ENCODE peak calls at places on chromosomes 1 and 21, in ten cellular contexts. V is sigmoid colon, X is left ventricle myocardium inferior, Y is Peyer's patch, E is AG04450, B is HFF-Myc, F is BE2C, U is ovary, N is hepatocyte, R is OCI-LY7. T is an unnamed sample.

GRCh38 chr1:184315254-184315653 is 71.6 kb upstream of the C1orf21 start:
- DNase-seq in Y (no peak), R (no peak), V (no peak), X (no peak), E (no peak), B (no peak), U (no peak), N (no peak), F (no peak), T (peak)

GRCh38 chr1:88302843-88303486 is 381.1 kb upstream of the PKN2 start:
- DNase-seq in Y (no peak), B (peak), E (peak), F (peak), X (no peak), R (peak), N (peak), U (peak), V (no peak), T (peak)

GRCh38 chr1:106952766-106953165 is 103.7 kb upstream of the PRMT6 start:
- DNase-seq in F (no peak), N (no peak), B (no peak), R (no peak), E (no peak), Y (no peak), X (no peak), U (no peak), V (no peak), T (no peak)

GRCh38 chr1:177650947-177651346 is 318.9 kb downstream of the SEC16B start:
- DNase-seq in Y (no peak), X (peak), F (no peak), E (no peak), V (no peak), R (no peak), U (no peak), N (no peak), B (no peak), T (no peak)

GRCh38 chr1:162070094-162070748 is 730 bp downstream of the NOS1AP start:
- DNase-seq in Y (no peak), U (no peak), B (no peak), R (no peak), N (peak), F (no peak), X (peak), V (peak), E (no peak), T (no peak)

GRCh38 chr1:54542120-54542961 is 5.7 kb upstream of the ACOT11 start:
- DNase-seq in X (peak), Y (peak), E (no peak), B (no peak), U (peak), V (peak), F (peak), N (peak), R (peak), T (no peak)

GRCh38 chr1:235500971-235501540 is 3.2 kb downstream of the B3GALNT2 start:
- DNase-seq in U (no peak), N (no peak), X (no peak), Y (no peak), V (no peak), F (no peak), R (peak), B (no peak), E (no peak), T (no peak)

GRCh38 chr1:115251856-115252255 is 86.2 kb downstream of the NGF start:
- DNase-seq in U (no peak), X (no peak), B (peak), R (no peak), F (peak), Y (no peak), E (peak), N (peak), V (no peak), T (peak)

GRCh38 chr1:66490817-66491216 is 43.1 kb upstream of the SGIP1 start:
- DNase-seq in B (no peak), U (no peak), F (peak), V (no peak), N (no peak), E (no peak), X (no peak), R (no peak), Y (no peak), T (no peak)

GRCh38 chr1:184164529-184164928 is 113.0 kb downstream of the TSEN15 start:
- DNase-seq in R (no peak), E (no peak), V (no peak), X (peak), N (no peak), Y (no peak), U (no peak), B (no peak), F (no peak), T (no peak)

GRCh38 chr1:228364068-228364705 is 42.4 kb downstream of the TRIM11 start:
- DNase-seq in E (no peak), B (no peak), U (peak), F (peak), R (no peak), N (no peak), X (peak), V (peak), Y (no peak), T (no peak)

GRCh38 chr1:205648212-205648910 is 16.6 kb upstream of the ELK4 start:
- DNase-seq in Y (no peak), F (no peak), U (no peak), R (no peak), V (no peak), E (no peak), N (no peak), B (no peak), X (no peak), T (no peak)

GRCh38 chr1:10911274-10912166 is 100.9 kb upstream of the TARDBP start:
- DNase-seq in V (no peak), F (peak), U (no peak), X (no peak), E (no peak), R (no peak), Y (no peak), B (no peak), N (no peak), T (no peak)

GRCh38 chr1:15799004-15799867 is 8.2 kb downstream of the UQCRHL start:
- DNase-seq in R (no peak), E (peak), V (peak), B (peak), Y (no peak), X (peak), F (no peak), U (peak), N (peak), T (peak)

GRCh38 chr1:24015226-24016210 is 35.4 kb upstream of the SRSF10 start:
- DNase-seq in F (no peak), V (no peak), R (no peak), N (peak), E (no peak), B (no peak), U (no peak), X (no peak), Y (no peak), T (no peak)

GRCh38 chr1:178693368-178693767 is 31.7 kb upstream of the RALGPS2 start:
- DNase-seq in N (peak), Y (no peak), U (no peak), E (no peak), R (no peak), X (no peak), B (no peak), V (no peak), F (no peak), T (no peak)

GRCh38 chr1:88289703-88290102 is 394.4 kb upstream of the PKN2 start:
- DNase-seq in N (no peak), E (no peak), U (no peak), Y (no peak), F (no peak), V (no peak), X (no peak), B (no peak), R (no peak), T (no peak)

GRCh38 chr1:99005142-99005491 is 456 bp upstream of the PLPPR5 start:
- DNase-seq in V (no peak), B (no peak), R (no peak), X (no peak), F (no peak), N (peak), Y (no peak), U (no peak), E (no peak), T (no peak)

GRCh38 chr1:201346337-201346939 is 31.0 kb downstream of the TNNT2 start:
- DNase-seq in U (no peak), V (no peak), F (peak), Y (no peak), N (peak), R (peak), E (peak), B (no peak), X (no peak), T (no peak)

GRCh38 chr1:196897158-196897828 is 9.4 kb downstream of the CFHR4 start:
- DNase-seq in Y (no peak), U (no peak), F (peak), N (no peak), R (no peak), V (no peak), B (no peak), X (no peak), E (no peak), T (no peak)

GRCh38 chr1:198125995-198126758 is 30.6 kb upstream of the NEK7 start:
- DNase-seq in U (no peak), Y (no peak), X (no peak), F (no peak), N (no peak), R (no peak), V (no peak), E (no peak), B (no peak), T (no peak)

GRCh38 chr1:68294354-68295066 is 62.2 kb upstream of the WLS start:
- DNase-seq in Y (no peak), B (no peak), U (no peak), E (no peak), X (no peak), F (no peak), R (no peak), V (no peak), N (no peak), T (no peak)
- H3K4me3 ChIP-seq in Y (no peak), B (no peak), U (no peak), E (no peak), X (no peak), F (no peak), R (no peak), V (no peak), N (no peak), T (no peak)

DNA sequence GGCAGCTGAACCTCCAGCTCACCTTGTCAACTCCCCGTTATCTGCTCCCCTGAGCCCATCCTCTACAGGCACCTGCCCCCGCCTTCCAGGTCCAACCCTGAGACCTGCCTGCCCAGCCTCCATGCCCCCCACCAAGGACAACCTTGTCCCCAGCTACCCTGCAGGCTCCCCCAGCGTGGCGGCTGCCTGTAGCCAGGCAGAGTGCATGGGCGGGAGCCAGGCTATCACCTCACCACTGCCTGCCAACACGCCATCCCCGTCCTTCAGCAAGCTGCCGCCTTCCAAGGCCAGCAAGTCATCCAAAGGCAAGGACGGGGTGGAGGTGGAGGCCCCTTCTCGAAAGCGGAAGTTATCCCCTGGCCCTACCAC is 3.0 kb upstream of the CYB561D1 start:
- DNase-seq in F (no peak), V (no peak), U (no peak), N (no peak), Y (no peak), B (no peak), E (no peak), X (no peak), R (no peak), T (no peak)
- TF ChIP-seq CTCF in F (no peak), V (no peak), U (no peak), N (no peak), Y (no peak), B (no peak), E (no peak), X (peak), R (peak), T (no peak)

GRCh38 chr21:46091631-46092025 is 6.3 kb upstream of the COL6A2 start:
- DNase-seq in R (no peak), U (no peak), E (no peak), F (no peak), Y (no peak), B (no peak), V (peak), X (no peak), N (no peak), T (no peak)
- H3K4me3 ChIP-seq in R (no peak), U (no peak), E (peak), F (no peak), Y (no peak), B (peak), V (peak), X (no peak), N (no peak), T (peak)

GRCh38 chr1:53291574-53291973 is 36.3 kb downstream of the LRP8 start:
- DNase-seq in U (no peak), R (peak), V (no peak), N (no peak), B (no peak), X (no peak), Y (no peak), F (no peak), E (no peak), T (no peak)
- TF ChIP-seq CTCF in U (no peak), R (peak), V (no peak), N (no peak), B (no peak), X (no peak), Y (no peak), F (peak), E (no peak), T (no peak)

GRCh38 chr1:37631039-37631428 is 3.7 kb downstream of the RSPO1 start:
- DNase-seq in E (no peak), B (no peak), U (no peak), V (no peak), N (no peak), X (no peak), Y (no peak), R (no peak), F (no peak), T (no peak)
- H3K4me3 ChIP-seq in E (no peak), B (no peak), U (no peak), V (no peak), N (no peak), X (no peak), Y (no peak), R (no peak), F (no peak), T (no peak)

DNA sequence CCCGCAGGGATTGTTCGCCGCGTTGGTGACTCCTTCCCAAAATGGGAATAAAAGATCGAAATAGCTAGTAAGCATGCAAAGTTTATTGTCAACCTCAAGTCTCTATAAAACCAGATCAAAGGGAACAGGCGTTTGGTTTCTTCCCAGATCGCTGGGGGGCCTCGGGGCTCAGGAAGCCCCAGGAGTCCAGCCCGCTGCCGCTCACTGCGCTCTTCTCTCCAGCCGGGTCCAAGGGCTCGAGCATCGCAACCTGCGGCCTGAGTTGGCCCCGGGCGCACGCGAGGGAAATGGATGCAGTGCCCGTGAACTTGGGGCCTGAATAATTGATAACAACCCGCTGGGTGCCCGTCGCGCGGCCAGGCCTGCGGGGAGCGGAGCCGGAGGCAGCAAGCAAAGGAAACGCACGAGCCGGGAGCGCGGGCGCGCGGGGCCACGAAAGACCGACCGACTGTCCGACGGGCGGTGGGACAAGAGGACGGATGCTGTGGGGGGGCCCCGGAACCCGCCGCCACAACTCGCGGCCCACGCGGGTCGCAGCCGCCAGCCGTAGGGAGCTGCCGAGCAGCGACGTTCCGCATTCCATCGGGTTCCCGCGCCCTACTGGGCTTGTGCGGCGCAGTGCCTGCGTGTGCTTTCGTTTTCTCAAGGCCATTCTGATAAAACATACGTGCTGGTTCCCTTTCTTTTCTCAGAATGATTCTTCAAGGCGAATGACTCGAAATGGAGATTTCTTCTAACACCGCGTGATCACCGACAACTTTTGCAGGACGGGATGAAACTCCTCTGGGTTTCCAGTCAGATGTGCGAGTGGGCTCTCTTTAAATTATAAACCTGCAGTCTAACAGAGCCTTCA is 14.0 kb upstream of the ALX3 start:
- DNase-seq in B (no peak), Y (peak), X (peak), V (peak), F (no peak), E (peak), U (peak), N (peak), R (no peak), T (no peak)
- TF ChIP-seq CTCF in B (no peak), Y (no peak), X (no peak), V (no peak), F (no peak), E (no peak), U (no peak), N (no peak), R (no peak), T (no peak)

GRCh38 chr1:223496883-223497282 is 103.7 kb downstream of the CCDC185 start:
- DNase-seq in R (peak), F (peak), V (no peak), N (no peak), U (no peak), E (no peak), X (no peak), Y (no peak), B (no peak), T (no peak)

GRCh38 chr1:223504741-223505140 is 111.5 kb downstream of the CCDC185 start:
- DNase-seq in B (peak), R (no peak), U (no peak), Y (no peak), E (peak), N (no peak), X (no peak), F (peak), V (no peak), T (peak)

GRCh38 chr1:223494926-223495645 is 101.9 kb downstream of the CCDC185 start:
- DNase-seq in F (no peak), U (no peak), N (no peak), R (no peak), B (no peak), V (no peak), Y (no peak), X (no peak), E (no peak), T (no peak)

GRCh38 chr1:223503348-223503747 is 110.1 kb downstream of the CCDC185 start:
- DNase-seq in F (no peak), U (no peak), B (no peak), N (no peak), R (no peak), Y (no peak), V (no peak), X (no peak), E (no peak), T (no peak)

DNA sequence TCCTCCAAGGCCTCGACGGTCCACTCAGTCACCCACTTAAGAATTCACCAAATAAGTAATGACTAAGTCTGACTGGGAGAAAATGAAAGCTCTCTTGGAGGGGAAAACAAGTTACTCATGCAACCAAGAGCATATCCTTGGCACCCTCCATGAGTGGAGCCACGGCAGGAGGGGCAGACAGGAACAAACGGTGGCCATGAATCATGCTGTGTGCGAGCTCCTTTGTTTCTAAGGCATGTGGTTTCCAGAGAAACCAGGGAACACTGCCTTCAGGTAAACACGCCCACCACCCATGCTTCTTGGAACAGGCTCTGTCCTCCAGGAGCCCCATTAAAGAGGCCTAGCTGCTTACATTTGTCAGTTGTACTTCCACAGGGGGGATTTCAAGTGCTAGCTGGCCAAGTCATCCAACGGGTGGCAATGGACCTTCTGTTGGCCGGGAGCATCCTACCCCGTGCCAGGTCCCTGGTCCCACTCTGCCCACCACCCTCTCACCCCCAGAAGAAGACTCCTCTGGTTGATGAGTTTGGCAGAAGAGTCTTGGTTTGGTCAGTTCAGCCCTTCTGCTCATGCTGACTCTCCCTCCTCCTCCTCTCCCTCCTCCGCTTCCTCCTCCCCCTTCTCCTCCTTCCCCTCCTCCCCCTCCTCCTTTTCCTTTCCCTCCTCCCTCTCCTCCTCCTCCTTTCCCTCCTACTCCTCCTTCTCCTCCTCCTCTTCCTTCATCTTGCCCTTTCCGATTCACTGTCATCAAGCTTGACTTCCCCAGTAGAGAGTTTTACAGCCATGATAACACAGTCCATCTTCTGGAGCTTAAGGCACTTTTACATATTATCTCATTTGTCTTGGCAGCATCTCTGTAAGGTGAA is 107.6 kb downstream of the CCDC185 start:
- DNase-seq in F (no peak), B (peak), N (peak), V (no peak), U (no peak), E (peak), X (no peak), R (no peak), Y (no peak), T (peak)
- H3K4me3 ChIP-seq in F (no peak), B (no peak), N (no peak), V (no peak), U (no peak), E (no peak), X (no peak), R (no peak), Y (no peak), T (no peak)

DNA sequence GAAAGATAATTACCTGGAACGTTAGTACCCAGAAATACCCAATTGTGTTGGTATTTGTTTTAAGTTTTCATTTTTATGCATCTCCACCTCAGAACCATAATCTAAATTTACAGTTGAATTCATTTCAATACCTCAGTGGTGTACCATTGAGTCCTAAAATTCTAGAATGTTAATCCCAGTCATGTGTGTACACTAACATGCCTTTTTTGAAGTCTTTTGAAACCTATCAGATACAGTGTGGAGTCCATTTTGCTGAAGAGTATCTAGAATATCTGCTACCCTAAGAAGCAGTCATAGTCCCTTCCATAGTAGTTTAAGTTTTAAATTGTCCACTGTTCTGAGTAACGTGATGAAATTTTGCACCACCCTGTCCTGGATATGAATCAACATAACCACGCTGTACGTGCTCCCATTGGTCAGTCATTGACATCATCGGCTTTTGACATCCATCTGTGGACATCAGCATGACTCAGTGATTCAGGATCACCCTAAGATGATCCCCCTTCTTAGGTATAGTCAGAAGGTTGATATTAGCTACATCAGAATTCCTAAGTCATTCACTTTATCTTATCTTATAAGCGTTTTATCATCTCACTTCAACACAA is 7.5 kb upstream of the ASH1L start:
- DNase-seq in E (no peak), F (no peak), X (no peak), N (peak), Y (no peak), B (no peak), U (no peak), V (no peak), R (no peak), T (no peak)
- TF ChIP-seq CTCF in E (no peak), F (no peak), X (no peak), N (no peak), Y (no peak), B (no peak), U (no peak), V (no peak), R (no peak), T (no peak)